ENCODE peak calls at places on chromosomes 3 and 15, in nine cellular contexts. T, D, P, K, L, I, H, M and U are unnamed samples.

GRCh38 chr15:67161881-67162280 is 92.6 kb downstream of the AAGAB start:
- DNase-seq in T (no peak), D (no peak), P (no peak), K (no peak), L (no peak), I (no peak), H (no peak), M (no peak), U (no peak)

GRCh38 chr3:194009892-194010533 is 125.9 kb upstream of the HES1 start:
- DNase-seq in T (no peak), D (no peak), P (no peak), K (no peak), L (no peak), I (no peak), H (no peak), M (no peak), U (no peak)

GRCh38 chr3:192857148-192857735 is 60.4 kb downstream of the MB21D2 start:
- DNase-seq in T (no peak), D (no peak), P (no peak), K (no peak), L (no peak), I (no peak), H (no peak), M (no peak), U (no peak)

GRCh38 chr3:171351676-171352075 is 108.5 kb downstream of the TNIK start:
- DNase-seq in T (peak; percentile 92), D (no peak), P (peak; percentile 86), K (no peak), L (no peak), I (no peak), H (no peak), M (peak; percentile 95), U (no peak)

GRCh38 chr3:87227104-87227834 is at the start of gene CHMP2B:
- DNase-seq in T (peak; percentile 89), D (peak; percentile 90), P (peak; percentile 95), K (peak; percentile 74), L (peak; percentile 85), I (peak; percentile 89), H (peak; percentile 80), M (peak; percentile 86), U (peak; percentile 78)

GRCh38 chr3:189568931-189569330 is 62.3 kb upstream of the TP63 start:
- DNase-seq in T (no peak), D (no peak), P (no peak), K (no peak), L (no peak), I (no peak), H (no peak), M (no peak), U (no peak)

GRCh38 chr3:195248281-195248680 is 22.7 kb downstream of the XXYLT1 start:
- DNase-seq in T (no peak), D (no peak), P (no peak), K (no peak), L (no peak), I (no peak), H (no peak), M (no peak), U (no peak)

GRCh38 chr3:5122741-5123706 is 932 bp downstream of the ARL8B start:
- DNase-seq in T (peak; percentile 67), D (peak; percentile 57), P (peak; percentile 84), K (no peak), L (peak; percentile 17), I (no peak), H (peak; percentile 48), M (peak; percentile 99), U (no peak)

GRCh38 chr3:143970773-143971366 is 753 bp upstream of the DIPK2A start:
- DNase-seq in T (peak; percentile 33), D (peak; percentile 61), P (no peak), K (peak; percentile 7), L (peak; percentile 22), I (peak; percentile 15), H (peak; percentile 56), M (peak; percentile 37), U (no peak)

GRCh38 chr15:93762051-93762450 is 469.3 kb upstream of the MCTP2 start:
- DNase-seq in T (no peak), D (no peak), P (no peak), K (no peak), L (no peak), I (no peak), H (no peak), M (no peak), U (no peak)

GRCh38 chr15:29685156-29686078 is 136.9 kb downstream of the TJP1 start:
- DNase-seq in T (peak; percentile 79), D (no peak), P (peak; percentile 34), K (no peak), L (no peak), I (no peak), H (no peak), M (peak; percentile 48), U (no peak)

GRCh38 chr3:126119008-126119675 is 35.2 kb upstream of the SLC41A3 start:
- DNase-seq in T (no peak), D (no peak), P (no peak), K (no peak), L (no peak), I (no peak), H (no peak), M (peak; percentile 72), U (no peak)

GRCh38 chr3:13539285-13539625 is 9.7 kb upstream of the FBLN2 start:
- DNase-seq in T (peak; percentile 75), D (no peak), P (peak; percentile 70), K (no peak), L (no peak), I (no peak), H (no peak), M (peak; percentile 60), U (no peak)

GRCh38 chr15:52295421-52295991 is at the start of gene MYO5C:
- DNase-seq in T (no peak), D (peak; percentile 8), P (peak; percentile 37), K (peak; percentile 50), L (no peak), I (no peak), H (peak; percentile 86), M (peak; percentile 50), U (peak; percentile 83)

GRCh38 chr3:42544492-42545283 is 37.1 kb downstream of the SEC22C start:
- DNase-seq in T (no peak), D (no peak), P (no peak), K (peak; percentile 82), L (no peak), I (no peak), H (no peak), M (no peak), U (no peak)

GRCh38 chr15:48361690-48362089 is 30.5 kb downstream of the DUT start:
- DNase-seq in T (peak; percentile 21), D (no peak), P (no peak), K (no peak), L (no peak), I (no peak), H (no peak), M (no peak), U (no peak)

GRCh38 chr3:197950661-197951029 is 655 bp downstream of the RPL35A start:
- DNase-seq in T (no peak), D (no peak), P (no peak), K (no peak), L (no peak), I (no peak), H (no peak), M (no peak), U (no peak)

GRCh38 chr3:70064194-70064787 is 64.8 kb downstream of the SAMMSON start:
- DNase-seq in T (peak; percentile 38), D (no peak), P (peak; percentile 62), K (no peak), L (no peak), I (no peak), H (peak; percentile 4), M (peak; percentile 46), U (no peak)

GRCh38 chr3:50370594-50370993 is 11.3 kb upstream of the TMEM115 start:
- DNase-seq in T (peak; percentile 23), D (no peak), P (peak; percentile 69), K (no peak), L (no peak), I (no peak), H (no peak), M (no peak), U (no peak)

GRCh38 chr15:98789020-98789419 is 140.7 kb downstream of the IGF1R start:
- DNase-seq in T (no peak), D (no peak), P (no peak), K (no peak), L (no peak), I (no peak), H (no peak), M (no peak), U (no peak)

GRCh38 chr3:144865886-144866285 is 894.3 kb downstream of the DIPK2A start:
- DNase-seq in T (no peak), D (no peak), P (no peak), K (no peak), L (no peak), I (no peak), H (no peak), M (no peak), U (no peak)

GRCh38 chr3:141646760-141647561 is 91.1 kb upstream of the RNF7 start:
- DNase-seq in T (peak; percentile 62), D (no peak), P (peak; percentile 85), K (no peak), L (no peak), I (no peak), H (peak; percentile 48), M (peak; percentile 72), U (no peak)

GRCh38 chr15:56205061-56205876 is 38.4 kb downstream of the RFX7 start:
- DNase-seq in T (peak; percentile 31), D (no peak), P (peak; percentile 30), K (no peak), L (no peak), I (no peak), H (no peak), M (peak; percentile 81), U (no peak)

GRCh38 chr3:31219131-31219843 is 313.4 kb upstream of the STT3B start:
- DNase-seq in T (peak; percentile 15), D (no peak), P (peak; percentile 71), K (no peak), L (no peak), I (no peak), H (no peak), M (no peak), U (no peak)

GRCh38 chr3:196351541-196351940 is 13.4 kb upstream of the TM4SF19 start:
- DNase-seq in T (no peak), D (no peak), P (no peak), K (no peak), L (no peak), I (no peak), H (no peak), M (no peak), U (no peak)

GRCh38 chr3:30232142-30232541 is 374.3 kb upstream of the TGFBR2 start:
- DNase-seq in T (peak; percentile 73), D (no peak), P (peak; percentile 93), K (no peak), L (no peak), I (no peak), H (no peak), M (peak; percentile 15), U (no peak)